ENCODE peak calls at places on chromosomes 1 and 21, in eight cellular contexts. W is hepatocyte, U is MM.1S, K is A549, N is uterus, R is HCT116, Z is prostate gland, S is stomach. V is an unnamed sample. For H3K9me3, the result is how much of the 10 kb centered on the place peaks cover.

GRCh38 chr1:211603191-211603701 is 24.3 kb upstream of the SLC30A1 start:
- DNase-seq in W (peak), Z (no peak), K (no peak), R (no peak), S (no peak), U (no peak), N (no peak), V (no peak)

GRCh38 chr1:38915352-38915948 is 26.2 kb downstream of the RHBDL2 start:
- DNase-seq in N (no peak), W (no peak), K (no peak), Z (no peak), S (no peak), R (no peak), U (no peak), V (peak)

GRCh38 chr1:233033366-233033765 is 83.0 kb downstream of the NTPCR start:
- DNase-seq in N (no peak), W (no peak), Z (no peak), K (no peak), U (no peak), R (no peak), S (no peak), V (no peak)

GRCh38 chr21:36543924-36544323 is 64.0 kb upstream of the CLDN14 start:
- DNase-seq in K (no peak), S (no peak), U (no peak), Z (no peak), R (no peak), N (no peak), W (no peak), V (no peak)

GRCh38 chr1:50333595-50333974 is 89.7 kb downstream of the DMRTA2 start:
- DNase-seq in W (peak), S (peak), R (no peak), Z (no peak), U (peak), K (peak), N (peak), V (no peak)

GRCh38 chr1:35571263-35571662 is 1.9 kb upstream of the TFAP2E start:
- DNase-seq in K (no peak), R (no peak), Z (no peak), N (no peak), U (no peak), W (no peak), S (no peak), V (no peak)

GRCh38 chr21:37914211-37914900 is 1.9 kb downstream of the KCNJ6 start:
- DNase-seq in W (peak), K (no peak), S (no peak), R (no peak), N (no peak), Z (no peak), U (peak), V (no peak)

GRCh38 chr1:83760211-83760978 is 238.5 kb downstream of the TTLL7 start:
- DNase-seq in Z (no peak), U (no peak), K (no peak), N (no peak), W (no peak), R (no peak), S (no peak), V (no peak)

GRCh38 chr1:235865565-235866206 is 1.0 kb downstream of the LYST start:
- DNase-seq in S (no peak), R (no peak), N (no peak), K (no peak), W (no peak), U (no peak), Z (no peak), V (no peak)

GRCh38 chr1:107691542-107691941 is 273.4 kb downstream of the VAV3 start:
- DNase-seq in Z (peak), K (no peak), S (no peak), W (no peak), R (no peak), N (no peak), U (no peak), V (no peak)

GRCh38 chr1:115293899-115294298 is 44.1 kb downstream of the NGF start:
- DNase-seq in U (no peak), N (no peak), S (no peak), W (no peak), R (no peak), Z (no peak), K (no peak), V (no peak)

GRCh38 chr21:38525454-38525853 is 27.2 kb upstream of the ERG start:
- DNase-seq in K (no peak), R (no peak), U (no peak), W (no peak), N (no peak), Z (no peak), S (no peak), V (no peak)

GRCh38 chr1:38018864-38019343 is 6.4 kb downstream of the UTP11 start:
- DNase-seq in W (peak), K (no peak), U (no peak), R (no peak), N (no peak), Z (no peak), S (no peak), V (no peak)

GRCh38 chr1:15952317-15953258 is 23.3 kb downstream of the ZBTB17 start:
- DNase-seq in N (no peak), U (no peak), R (peak), W (peak), S (no peak), K (peak), Z (no peak), V (peak)

GRCh38 chr1:115679141-115679611 is 37.4 kb downstream of the VANGL1 start:
- DNase-seq in R (no peak), N (peak), W (peak), U (no peak), S (no peak), K (peak), Z (no peak), V (peak)

GRCh38 chr21:31305888-31306287 is 38.2 kb downstream of the TIAM1 start:
- DNase-seq in K (no peak), Z (no peak), N (no peak), W (no peak), U (no peak), R (no peak), S (no peak), V (no peak)

GRCh38 chr1:34286547-34286946 is 109.8 kb downstream of the C1orf94 start:
- DNase-seq in K (no peak), R (no peak), W (no peak), U (no peak), N (no peak), Z (no peak), S (no peak), V (no peak)

GRCh38 chr1:206693029-206693428 is 8.3 kb downstream of the MAPKAPK2 start:
- DNase-seq in W (no peak), U (peak), N (peak), S (peak), R (no peak), K (no peak), Z (peak), V (no peak)

GRCh38 chr1:82565146-82565545 is 764.4 kb downstream of the ADGRL2 start:
- DNase-seq in W (peak), R (peak), S (no peak), U (no peak), Z (peak), N (no peak), K (no peak), V (no peak)

GRCh38 chr1:28190337-28190979 is 14.0 kb upstream of the PTAFR start:
- DNase-seq in R (no peak), S (no peak), Z (no peak), K (no peak), N (no peak), W (no peak), U (no peak), V (no peak)

GRCh38 chr1:109929588-109930251 is 19.1 kb downstream of the CSF1 start:
- DNase-seq in W (no peak), S (peak), U (no peak), N (no peak), R (no peak), Z (no peak), K (no peak), V (no peak)

GRCh38 chr1:159121526-159121925 is 45.0 kb upstream of the AIM2 start:
- DNase-seq in K (no peak), W (no peak), Z (no peak), S (no peak), R (no peak), N (no peak), U (no peak), V (no peak)

GRCh38 chr1:53584446-53585102 is 125.4 kb downstream of the DMRTB1 start:
- DNase-seq in R (no peak), Z (no peak), U (no peak), N (peak), S (no peak), W (no peak), K (no peak), V (no peak)

GRCh38 chr1:22741118-22741517 is 30.5 kb downstream of the EPHB2 start:
- DNase-seq in K (no peak), W (no peak), U (no peak), R (no peak), Z (no peak), N (no peak), S (no peak), V (no peak)
- H3K4me3 ChIP-seq in K (no peak), W (no peak), U (no peak), R (no peak), Z (no peak), N (no peak), S (no peak), V (no peak)

DNA sequence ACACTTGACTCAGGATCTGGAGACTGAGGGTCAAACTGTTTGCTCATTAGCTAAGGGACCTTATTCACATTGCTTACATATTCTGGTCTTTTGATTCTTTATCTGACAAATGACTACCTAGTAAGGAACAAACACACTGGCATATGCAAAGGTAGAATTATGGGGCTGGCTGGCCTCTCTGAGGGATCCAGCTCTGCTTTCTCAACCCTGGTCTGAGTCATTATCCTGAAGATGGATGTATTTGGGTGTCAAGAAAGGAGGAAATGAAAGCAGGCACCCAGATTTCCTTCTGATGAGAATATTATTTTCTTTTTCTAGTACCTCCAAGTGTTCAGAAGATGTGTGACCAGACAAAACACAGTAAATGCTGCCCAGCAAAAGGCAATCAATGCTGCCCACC is 6.0 kb downstream of the SMCP start:
- DNase-seq in R (no peak), U (no peak), S (no peak), N (no peak), Z (no peak), K (no peak), W (no peak), V (no peak)
- H3K9me3 ChIP-seq in R (under half), U (under half), S (under half), N (under half), Z (under half), K (under half), W (under half), V (under half)

GRCh38 chr1:4174291-4175200 is 274.5 kb upstream of the C1orf174 start:
- DNase-seq in N (no peak), K (no peak), S (no peak), R (no peak), W (no peak), Z (no peak), U (no peak), V (no peak)

GRCh38 chr1:4170953-4171352 is 270.9 kb upstream of the C1orf174 start:
- DNase-seq in U (no peak), S (no peak), Z (no peak), K (no peak), N (no peak), W (no peak), R (no peak), V (no peak)

GRCh38 chr1:4173731-4174130 is 273.7 kb upstream of the C1orf174 start:
- DNase-seq in Z (no peak), N (no peak), S (no peak), W (no peak), U (no peak), R (no peak), K (no peak), V (no peak)

GRCh38 chr1:4171480-4172450 is 271.7 kb upstream of the C1orf174 start:
- DNase-seq in W (no peak), R (no peak), S (peak), N (no peak), U (no peak), Z (no peak), K (no peak), V (no peak)

DNA sequence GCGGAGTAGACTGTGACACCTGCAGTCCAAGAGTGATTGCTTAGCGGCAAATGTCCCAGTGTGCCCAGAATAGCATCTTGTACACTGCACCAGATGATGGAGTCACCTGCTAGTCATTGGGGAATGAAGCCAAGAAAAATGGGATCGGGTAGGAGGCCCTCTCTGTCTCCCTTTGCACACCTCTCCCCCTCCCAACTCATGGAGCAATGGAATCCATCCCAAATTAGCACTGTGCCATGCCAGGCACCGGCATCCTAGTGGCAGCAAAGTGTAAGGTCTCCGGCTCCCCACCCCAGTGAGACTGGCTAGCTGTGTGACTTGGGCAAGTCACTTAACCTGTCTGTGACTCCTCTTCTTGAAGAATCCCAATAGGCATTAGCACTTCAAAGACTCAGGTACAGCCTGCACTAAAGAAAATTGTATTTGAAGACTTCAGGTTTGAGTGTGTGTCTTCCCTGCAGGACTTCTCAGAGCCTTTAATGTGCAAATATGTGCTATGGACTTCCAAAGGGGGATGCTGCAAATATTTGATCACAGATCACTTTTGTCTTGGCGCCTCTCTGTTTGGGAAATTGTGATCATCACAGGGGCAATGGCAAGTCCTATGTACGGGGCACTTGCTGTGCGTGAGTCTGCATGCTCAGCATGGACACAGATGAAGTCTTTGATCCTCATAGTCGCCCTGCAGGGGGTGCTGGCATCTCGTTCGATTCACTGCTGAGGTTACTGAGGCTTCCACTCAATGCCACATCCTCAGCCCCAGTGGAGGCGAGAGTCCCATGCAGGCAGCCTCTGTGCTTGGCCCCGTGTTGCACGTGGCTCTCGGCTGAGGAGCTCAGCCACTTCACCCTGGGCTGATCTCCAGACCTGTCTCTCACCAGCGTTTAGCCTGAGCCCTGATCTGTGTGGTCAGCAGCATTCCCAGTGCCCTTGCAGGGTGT is 272.9 kb upstream of the C1orf174 start:
- DNase-seq in K (peak), W (no peak), N (no peak), S (peak), U (peak), Z (no peak), R (peak), V (no peak)
- TF ChIP-seq CTCF in K (peak), W (no peak), N (no peak), S (no peak), U (peak), Z (no peak), R (peak), V (no peak)

DNA sequence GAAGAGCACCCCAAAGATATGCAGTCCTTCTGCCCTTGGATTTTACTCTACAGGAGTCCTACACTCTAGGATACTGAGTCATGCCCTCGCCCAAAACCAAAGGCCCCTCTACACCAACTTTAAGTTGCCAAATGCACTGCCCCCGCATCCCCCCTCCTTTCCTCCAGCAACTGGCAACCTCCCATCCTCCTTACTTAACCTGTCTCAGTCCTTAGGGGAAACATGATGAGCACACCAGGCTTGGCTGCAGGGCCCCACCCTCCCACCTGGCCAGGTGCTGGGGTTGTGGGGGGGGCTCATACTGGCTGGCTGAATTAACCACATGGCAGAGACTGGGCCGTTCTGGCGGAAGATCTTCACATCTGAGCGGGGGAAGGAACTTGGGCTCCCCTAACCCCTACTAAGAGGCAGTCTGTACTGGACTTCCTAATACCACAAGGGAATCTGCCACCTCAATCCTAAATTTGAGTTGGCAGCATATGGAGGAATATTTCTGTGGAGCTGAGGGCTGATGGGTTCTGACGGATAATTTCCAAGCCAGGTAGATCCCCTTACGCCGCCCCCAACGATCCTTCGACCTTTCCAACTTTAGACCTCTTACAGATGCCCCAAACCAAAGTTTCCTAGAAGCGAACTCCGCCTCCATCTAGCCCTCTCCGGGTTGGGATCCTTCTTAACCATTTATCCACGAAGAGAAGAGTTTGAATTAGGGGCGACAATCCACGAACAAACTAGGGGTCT is 1.1 kb downstream of the HDGF start:
- DNase-seq in R (no peak), U (peak), S (peak), Z (peak), N (peak), W (peak), K (no peak), V (no peak)
- H3K4me3 ChIP-seq in R (peak), U (peak), S (peak), Z (peak), N (peak), W (peak), K (peak), V (peak)

GRCh38 chr21:28261291-28261690 is 731.4 kb downstream of the LTN1 start:
- DNase-seq in K (no peak), S (no peak), W (no peak), U (no peak), N (no peak), R (no peak), Z (no peak), V (no peak)
- H3K9me3 ChIP-seq in K (under half), S (under half), W (under half), U (under half), N (under half), R (under half), Z (under half), V (under half)

GRCh38 chr21:44444286-44444931 is 10.9 kb upstream of the LRRC3 start:
- DNase-seq in R (peak), K (peak), W (no peak), Z (no peak), S (no peak), U (no peak), N (no peak), V (no peak)
- TF ChIP-seq CTCF in R (peak), K (no peak), W (no peak), Z (no peak), S (no peak), U (peak), N (no peak), V (no peak)

DNA sequence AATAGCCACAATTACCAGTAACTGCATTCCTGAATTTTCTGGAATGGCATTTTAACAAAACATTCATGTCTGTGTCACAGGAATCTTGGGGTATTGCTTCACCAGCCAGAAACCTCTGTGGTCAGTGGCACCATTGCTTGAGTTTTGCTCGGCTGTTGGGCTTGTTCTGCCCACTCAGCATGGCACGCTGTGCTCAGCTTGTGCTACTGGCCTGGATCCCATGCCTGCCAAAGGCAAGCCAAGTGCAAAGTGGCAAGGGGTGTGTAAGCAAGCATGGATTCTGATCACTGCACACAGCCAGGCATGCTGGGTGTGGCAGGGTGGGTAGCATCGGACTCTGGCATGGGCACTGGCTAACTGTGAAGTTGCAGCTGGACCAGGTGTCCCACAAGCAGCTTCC is 1150.9 kb downstream of the MRPL39 start:
- DNase-seq in Z (no peak), U (no peak), S (no peak), K (no peak), W (no peak), N (no peak), R (no peak), V (no peak)
- H3K4me3 ChIP-seq in Z (no peak), U (no peak), S (no peak), K (no peak), W (no peak), N (no peak), R (no peak), V (no peak)

V was measured in AG04450.